ENCODE peak calls at places on chromosomes 7 and 10, in eight cellular contexts. E is sigmoid colon, C is A549, N is body of pancreas, G is IMR-90, L is HCT116, U is stomach, D is Peyer's patch. Z is an unnamed sample.

GRCh38 chr10:24449769-24450310 is 240.9 kb downstream of the KIAA1217 start:
- DNase-seq in E (no peak), C (no peak), N (no peak), G (no peak), L (no peak), U (no peak), D (no peak), Z (no peak)

GRCh38 chr10:91163269-91163708 is 57.2 kb upstream of the PCGF5 start:
- DNase-seq in E (peak; percentile 81), C (peak; percentile 14), N (peak; percentile 69), G (peak; percentile 62), L (peak; percentile 12), U (peak; percentile 61), D (peak; percentile 89), Z (peak; percentile 86)

GRCh38 chr7:151837285-151838042 is 39.5 kb downstream of the PRKAG2 start:
- DNase-seq in E (no peak), C (no peak), N (no peak), G (no peak), L (no peak), U (no peak), D (no peak), Z (no peak)

GRCh38 chr7:129993275-129993674 is 40.5 kb upstream of the UBE2H start:
- DNase-seq in E (no peak), C (no peak), N (no peak), G (no peak), L (no peak), U (no peak), D (no peak), Z (no peak)

GRCh38 chr10:122374859-122375721 is 582 bp downstream of the PLEKHA1 start:
- DNase-seq in E (peak; percentile 75), C (peak; percentile 49), N (peak; percentile 75), G (peak; percentile 47), L (peak; percentile 28), U (peak; percentile 67), D (peak; percentile 80), Z (peak; percentile 61)

GRCh38 chr7:69018200-69018599 is 580.1 kb upstream of the AUTS2 start:
- DNase-seq in E (no peak), C (no peak), N (no peak), G (no peak), L (no peak), U (no peak), D (no peak), Z (no peak)

GRCh38 chr10:11468126-11468742 is 143.2 kb downstream of the USP6NL start:
- DNase-seq in E (no peak), C (no peak), N (peak; percentile 76), G (peak; percentile 58), L (no peak), U (no peak), D (no peak), Z (no peak)

GRCh38 chr10:51462076-51462779 is 237.2 kb downstream of the CSTF2T start:
- DNase-seq in E (no peak), C (no peak), N (no peak), G (peak; percentile 12), L (no peak), U (no peak), D (no peak), Z (no peak)

GRCh38 chr7:6600093-6600492 is 10.3 kb downstream of the INTS15 start:
- DNase-seq in E (no peak), C (no peak), N (no peak), G (no peak), L (no peak), U (no peak), D (no peak), Z (no peak)

GRCh38 chr7:25886387-25887240 is 265.4 kb upstream of the NFE2L3 start:
- DNase-seq in E (no peak), C (no peak), N (no peak), G (no peak), L (no peak), U (no peak), D (no peak), Z (no peak)

GRCh38 chr10:95790982-95791381 is 35.0 kb downstream of the ENTPD1 start:
- DNase-seq in E (no peak), C (no peak), N (no peak), G (no peak), L (no peak), U (no peak), D (no peak), Z (no peak)

GRCh38 chr10:25933653-25934608 is at the start of gene MYO3A:
- DNase-seq in E (no peak), C (no peak), N (peak; percentile 32), G (no peak), L (no peak), U (no peak), D (no peak), Z (no peak)

GRCh38 chr10:29375888-29376287 is 87.0 kb downstream of the LYZL1 start:
- DNase-seq in E (no peak), C (no peak), N (no peak), G (no peak), L (no peak), U (no peak), D (no peak), Z (no peak)

GRCh38 chr10:35090162-35090954 is at the start of gene CUL2:
- DNase-seq in E (peak; percentile 96), C (peak; percentile 84), N (peak; percentile 89), G (peak; percentile 96), L (peak; percentile 92), U (peak; percentile 92), D (peak; percentile 94), Z (peak; percentile 94)
- TF ChIP-seq POLR2A in E (no peak), C (peak; percentile 28), N (peak; percentile 48), G (no peak), L (no peak), U (no peak), D (no peak), Z (no peak)

GRCh38 chr10:128796513-128796912 is 670.3 kb upstream of the MKI67 start:
- DNase-seq in E (no peak), C (no peak), N (peak; percentile 17), G (no peak), L (no peak), U (no peak), D (no peak), Z (no peak)
- H3K4me3 ChIP-seq in E (no peak overlapping the region), C (no peak overlapping the region), N (no peak overlapping the region), G (no peak overlapping the region), L (no peak overlapping the region), U (no peak overlapping the region), D (no peak overlapping the region), Z (no peak overlapping the region)

GRCh38 chr10:77859865-77860282 is 66.7 kb downstream of the DLG5 start:
- DNase-seq in E (no peak), C (no peak), N (no peak), G (no peak), L (no peak), U (no peak), D (no peak), Z (no peak)

GRCh38 chr10:77855404-77856155 is 71.0 kb downstream of the DLG5 start:
- DNase-seq in E (no peak), C (no peak), N (no peak), G (no peak), L (no peak), U (no peak), D (no peak), Z (no peak)

GRCh38 chr10:77859200-77859864 is 67.2 kb downstream of the DLG5 start:
- DNase-seq in E (no peak), C (no peak), N (no peak), G (peak; percentile 43), L (no peak), U (no peak), D (no peak), Z (no peak)

GRCh38 chr10:77856566-77856965 is 70.0 kb downstream of the DLG5 start:
- DNase-seq in E (no peak), C (no peak), N (no peak), G (no peak), L (no peak), U (no peak), D (no peak), Z (no peak)

GRCh38 chr10:77857272-77857671 is 69.3 kb downstream of the DLG5 start:
- DNase-seq in E (no peak), C (no peak), N (no peak), G (no peak), L (no peak), U (peak; percentile 43), D (no peak), Z (no peak)
- TF ChIP-seq POLR2A in E (no peak), C (no peak), N (no peak), G (no peak), L (no peak), U (no peak), D (no peak), Z (no peak)

DNA sequence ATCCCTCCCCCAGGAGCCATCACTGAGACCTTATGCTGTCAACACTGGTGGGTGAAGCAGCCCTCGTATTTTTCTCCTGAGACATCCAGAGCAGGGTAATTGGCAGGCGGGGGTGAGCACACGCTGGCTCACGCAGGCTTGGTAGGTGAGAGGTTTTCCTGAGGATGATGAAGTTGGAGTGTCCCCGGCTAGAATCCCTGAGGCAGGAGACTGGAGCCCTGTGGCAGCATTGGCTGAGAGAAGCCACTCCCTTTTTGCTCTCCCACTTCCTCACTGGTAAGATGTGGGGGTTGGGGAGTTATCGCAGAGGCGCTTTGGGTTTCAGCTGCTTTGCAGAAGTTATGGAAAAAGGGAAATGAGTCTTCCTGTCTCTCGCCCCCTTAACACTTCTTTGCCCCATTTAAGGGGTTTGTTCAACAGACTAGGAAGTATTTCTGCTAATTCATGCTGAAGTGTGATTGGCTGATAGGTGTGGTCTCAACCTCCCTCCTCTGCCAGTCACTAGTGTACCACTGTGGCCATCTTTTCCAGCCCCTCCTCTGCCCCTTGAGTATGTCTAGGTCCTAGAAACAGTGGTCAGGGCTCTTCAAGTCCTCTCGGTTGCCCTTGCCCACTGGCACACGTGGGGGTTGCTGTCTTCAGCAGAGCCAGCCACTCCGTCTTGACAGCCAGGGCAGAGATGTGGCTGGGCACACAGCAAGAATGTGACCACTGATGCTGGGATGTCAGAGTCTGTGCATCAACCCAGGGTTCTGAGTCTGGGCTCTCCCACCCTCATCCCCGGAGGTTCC is 5.7 kb downstream of the ARPC1B start:
- DNase-seq in E (no peak), C (no peak), N (no peak), G (peak; percentile 44), L (no peak), U (no peak), D (peak; percentile 78), Z (peak; percentile 63)
- H3K4me3 ChIP-seq in E (no peak overlapping the region), C (no peak overlapping the region), N (no peak overlapping the region), G (no peak overlapping the region), L (no peak overlapping the region), U (peak overlapping the region; percentile 25), D (peak overlapping the region; percentile 12), Z (no peak overlapping the region)

Z was measured in heart left ventricle.